ENCODE peak calls at places on chromosomes 6 and 20, in six cellular contexts. K is HCT116, T is H1, Z is K562, U is endothelial cell of umbilical vein, X is GM12878. Y is an unnamed sample.

GRCh38 chr6:162485464-162485863 is 242.1 kb downstream of the PRKN start:
- DNase-seq in K (no peak), T (no peak), Z (no peak), U (no peak), X (no peak), Y (no peak)

GRCh38 chr6:97594834-97595233 is 311.8 kb upstream of the MMS22L start:
- DNase-seq in K (no peak), T (no peak), Z (no peak), U (no peak), X (no peak), Y (no peak)

GRCh38 chr6:46788791-46789190 is 4.4 kb upstream of the MEP1A start:
- DNase-seq in K (no peak), T (no peak), Z (no peak), U (no peak), X (no peak), Y (no peak)

GRCh38 chr6:162875070-162875469 is 147.3 kb downstream of the PACRG start:
- DNase-seq in K (no peak), T (no peak), Z (no peak), U (no peak), X (no peak), Y (no peak)

GRCh38 chr6:168326294-168327261 is 7.0 kb upstream of the DACT2 start:
- DNase-seq in K (no peak), T (no peak), Z (no peak), U (peak), X (no peak), Y (no peak)

GRCh38 chr6:131053546-131054240 is 9.4 kb downstream of the EPB41L2 start:
- DNase-seq in K (no peak), T (no peak), Z (no peak), U (no peak), X (no peak), Y (no peak)

GRCh38 chr6:41636803-41637178 is 1.5 kb upstream of the MDFI start:
- DNase-seq in K (peak), T (peak), Z (no peak), U (peak), X (no peak), Y (no peak)

GRCh38 chr6:32637219-32637880 is at the start of gene HLA-DQA1:
- DNase-seq in K (no peak), T (no peak), Z (no peak), U (no peak), X (peak), Y (no peak)

GRCh38 chr6:85460951-85461805 is 11.3 kb downstream of the NT5E start:
- DNase-seq in K (no peak), T (no peak), Z (no peak), U (peak), X (peak), Y (no peak)

GRCh38 chr6:30006170-30007131 is 54.6 kb upstream of the POLR1H start:
- DNase-seq in K (no peak), T (no peak), Z (no peak), U (no peak), X (no peak), Y (no peak)

GRCh38 chr20:32333988-32334885 is 23.9 kb upstream of the ASXL1 start:
- DNase-seq in K (no peak), T (no peak), Z (peak), U (peak), X (no peak), Y (no peak)

GRCh38 chr20:32337937-32338661 is 20.0 kb upstream of the ASXL1 start:
- DNase-seq in K (no peak), T (no peak), Z (no peak), U (no peak), X (no peak), Y (no peak)

GRCh38 chr20:32339116-32339515 is 19.0 kb upstream of the ASXL1 start:
- DNase-seq in K (no peak), T (no peak), Z (no peak), U (no peak), X (no peak), Y (no peak)

GRCh38 chr20:32338665-32339064 is 19.5 kb upstream of the ASXL1 start:
- DNase-seq in K (no peak), T (no peak), Z (no peak), U (no peak), X (no peak), Y (no peak)

GRCh38 chr20:32336918-32337347 is 21.2 kb upstream of the ASXL1 start:
- DNase-seq in K (no peak), T (no peak), Z (peak), U (peak), X (no peak), Y (no peak)
- TF ChIP-seq EZH2 in K (no peak), T (no peak), Z (no peak), U (no peak), X (no peak), Y (no peak)

GRCh38 chr6:62519574-62519973 is 233.5 kb upstream of the KHDRBS2 start:
- DNase-seq in K (no peak), T (no peak), Z (no peak), U (no peak), X (no peak), Y (no peak)
- TF ChIP-seq POLR2AphosphoS5 in K (no peak), T (no peak), Z (no peak), U (no peak), X (no peak), Y (no peak)

GRCh38 chr20:21710341-21710740 is 4.9 kb downstream of the PAX1 start:
- DNase-seq in K (no peak), T (no peak), Z (no peak), U (no peak), X (no peak), Y (no peak)
- TF ChIP-seq EZH2 in K (no peak), T (no peak), Z (no peak), U (no peak), X (no peak), Y (no peak)

DNA sequence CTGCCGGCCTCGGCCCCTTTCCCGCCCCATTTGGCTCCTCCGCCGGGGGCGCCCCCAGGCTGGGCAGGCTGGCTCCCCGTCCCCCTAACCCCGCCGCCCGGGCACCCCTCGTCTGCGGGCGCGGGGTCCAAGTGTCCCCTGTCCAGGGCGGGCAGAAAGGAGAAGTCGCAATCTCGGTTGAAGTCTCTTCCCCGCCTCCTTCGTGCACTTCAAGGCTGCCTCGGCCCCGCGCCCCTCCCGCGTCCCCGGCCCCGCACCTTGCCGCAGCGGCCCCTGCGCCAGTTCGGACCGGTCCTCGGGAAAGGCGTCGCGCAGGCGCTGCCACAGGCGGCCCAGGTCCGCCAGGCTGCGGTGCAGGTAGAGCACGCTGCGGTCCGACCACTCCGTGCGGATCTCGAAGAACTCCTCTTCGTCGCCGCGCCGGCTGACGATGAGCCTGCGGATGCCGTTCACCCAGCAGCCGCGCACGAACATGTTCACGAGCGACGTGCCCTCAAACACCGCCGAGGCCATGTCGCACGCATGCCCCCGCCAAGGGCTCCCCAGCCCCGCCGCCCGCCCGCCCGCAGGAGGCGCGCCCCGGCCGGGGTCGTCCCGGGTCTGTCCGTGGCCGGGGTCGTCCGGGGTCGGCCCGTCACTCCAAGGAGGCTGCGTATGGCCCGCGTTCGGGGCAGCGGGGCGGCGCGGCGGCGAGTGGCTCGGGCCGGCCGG is at the start of gene PXDC1:
- DNase-seq in K (no peak), T (no peak), Z (no peak), U (peak), X (no peak), Y (no peak)
- TF ChIP-seq POLR2AphosphoS5 in K (no peak), T (no peak), Z (no peak), U (peak), X (no peak), Y (no peak)

GRCh38 chr20:21103582-21104465 is 2.3 kb downstream of the LINC00237 start:
- DNase-seq in K (no peak), T (no peak), Z (no peak), U (no peak), X (no peak), Y (no peak)
- TF ChIP-seq EZH2 in K (no peak), T (peak), Z (no peak), U (no peak), X (no peak), Y (no peak)

DNA sequence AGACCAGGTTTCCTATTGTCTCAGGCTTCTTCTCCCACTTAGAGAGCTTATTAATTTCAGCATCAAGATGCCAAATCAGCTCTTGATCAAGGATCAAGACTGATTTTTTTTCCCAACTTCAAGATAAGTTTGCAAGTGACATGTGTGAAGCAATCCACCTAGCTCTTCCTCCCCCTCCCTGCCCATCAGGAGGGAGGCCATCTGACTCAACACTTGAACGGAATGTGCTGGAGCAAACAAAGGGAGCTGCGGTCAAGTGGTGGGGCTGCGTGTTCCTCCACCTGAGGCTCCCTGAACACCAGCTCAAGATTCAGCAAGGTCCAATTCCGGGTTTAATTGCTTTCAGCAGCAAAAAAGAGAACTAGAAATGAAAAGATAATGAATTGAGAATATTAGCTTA is 38.7 kb downstream of the TTI1 start:
- DNase-seq in K (no peak), T (no peak), Z (no peak), U (no peak), X (no peak), Y (no peak)
- TF ChIP-seq POLR2AphosphoS5 in K (no peak), T (no peak), Z (no peak), U (no peak), X (no peak), Y (no peak)

DNA sequence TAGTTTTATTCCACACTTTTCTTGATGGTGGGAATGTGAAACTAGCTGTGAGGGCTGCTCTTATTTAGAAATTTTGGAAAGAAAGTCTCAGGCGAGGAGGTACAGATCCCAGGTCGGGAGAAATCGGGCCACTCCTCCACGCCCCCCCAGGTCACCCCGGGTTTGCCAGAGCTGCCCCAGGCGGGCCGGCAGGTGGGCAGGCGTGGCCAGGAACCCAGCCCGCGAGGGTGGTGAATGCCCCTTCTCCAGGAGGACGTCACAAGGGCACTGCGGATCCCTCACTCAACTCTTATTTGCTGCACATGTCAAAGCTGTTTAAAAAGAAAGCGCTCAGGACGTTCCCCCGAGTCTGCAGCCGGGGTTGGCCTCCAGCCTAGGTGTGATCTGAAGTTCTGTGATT is 60.5 kb upstream of the SLCO4A1 start:
- DNase-seq in K (no peak), T (no peak), Z (no peak), U (no peak), X (no peak), Y (no peak)
- TF ChIP-seq EZH2 in K (no peak), T (no peak), Z (no peak), U (no peak), X (no peak), Y (no peak)

Y was measured in SK-N-MC.